ENCODE peak calls at places on chromosome 22, in seven cellular contexts. One of them, this sample, is unnamed. For H3K27me3, the result is how much of the 10 kb centered on the place peaks cover.

GRCh38 chr22:20663941-20664593 is 109.8 kb upstream of the SERPIND1 start:
- DNase-seq in left ventricle myocardium inferior: no peak
- DNase-seq in PC-9: no peak
- DNase-seq in colonic mucosa: no peak
- DNase-seq in cardiac muscle cell: no peak
- DNase-seq in H9: no peak
- DNase-seq in CD4-positive, CD25-positive, alpha-beta regulatory T cell: no peak
- DNase-seq in this sample: no peak

GRCh38 chr22:28582806-28583205 is 96.8 kb downstream of the TTC28 start:
- DNase-seq in left ventricle myocardium inferior: no peak
- DNase-seq in PC-9: no peak
- DNase-seq in colonic mucosa: no peak
- DNase-seq in cardiac muscle cell: peak
- DNase-seq in H9: no peak
- DNase-seq in CD4-positive, CD25-positive, alpha-beta regulatory T cell: no peak
- DNase-seq in this sample: peak

GRCh38 chr22:23094695-23095466 is 24.6 kb downstream of the GNAZ start:
- DNase-seq in left ventricle myocardium inferior: no peak
- DNase-seq in PC-9: no peak
- DNase-seq in colonic mucosa: no peak
- DNase-seq in cardiac muscle cell: no peak
- DNase-seq in H9: no peak
- DNase-seq in CD4-positive, CD25-positive, alpha-beta regulatory T cell: no peak
- DNase-seq in this sample: no peak

GRCh38 chr22:30280495-30280894 is 8.8 kb downstream of the CASTOR1 start:
- DNase-seq in left ventricle myocardium inferior: no peak
- DNase-seq in PC-9: no peak
- DNase-seq in colonic mucosa: no peak
- DNase-seq in cardiac muscle cell: no peak
- DNase-seq in H9: no peak
- DNase-seq in CD4-positive, CD25-positive, alpha-beta regulatory T cell: no peak
- DNase-seq in this sample: peak

GRCh38 chr22:38718414-38718813 is 12.7 kb downstream of the GTPBP1 start:
- DNase-seq in left ventricle myocardium inferior: no peak
- DNase-seq in PC-9: peak
- DNase-seq in colonic mucosa: peak
- DNase-seq in cardiac muscle cell: peak
- DNase-seq in H9: no peak
- DNase-seq in CD4-positive, CD25-positive, alpha-beta regulatory T cell: no peak
- DNase-seq in this sample: peak

GRCh38 chr22:17104336-17104935 is 16.7 kb downstream of the TMEM121B start:
- DNase-seq in left ventricle myocardium inferior: no peak
- DNase-seq in PC-9: no peak
- DNase-seq in colonic mucosa: no peak
- DNase-seq in cardiac muscle cell: no peak
- DNase-seq in H9: no peak
- DNase-seq in CD4-positive, CD25-positive, alpha-beta regulatory T cell: no peak
- DNase-seq in this sample: no peak

GRCh38 chr22:24450600-24450999 is 23.2 kb downstream of the ADORA2A start:
- DNase-seq in left ventricle myocardium inferior: peak
- DNase-seq in PC-9: no peak
- DNase-seq in colonic mucosa: no peak
- DNase-seq in cardiac muscle cell: peak
- DNase-seq in H9: no peak
- DNase-seq in CD4-positive, CD25-positive, alpha-beta regulatory T cell: no peak
- DNase-seq in this sample: no peak

GRCh38 chr22:50303848-50304527 is 3.5 kb downstream of the PLXNB2 start:
- DNase-seq in left ventricle myocardium inferior: no peak
- DNase-seq in PC-9: peak
- DNase-seq in colonic mucosa: peak
- DNase-seq in cardiac muscle cell: no peak
- DNase-seq in H9: peak
- DNase-seq in CD4-positive, CD25-positive, alpha-beta regulatory T cell: no peak
- DNase-seq in this sample: no peak

GRCh38 chr22:44627521-44628139 is 74.4 kb upstream of the PRR5 start:
- DNase-seq in left ventricle myocardium inferior: no peak
- DNase-seq in PC-9: no peak
- DNase-seq in colonic mucosa: no peak
- DNase-seq in cardiac muscle cell: no peak
- DNase-seq in H9: no peak
- DNase-seq in CD4-positive, CD25-positive, alpha-beta regulatory T cell: no peak
- DNase-seq in this sample: no peak

GRCh38 chr22:31952459-31952858 is 8.1 kb downstream of the YWHAH start:
- DNase-seq in left ventricle myocardium inferior: no peak
- DNase-seq in PC-9: peak
- DNase-seq in colonic mucosa: no peak
- DNase-seq in cardiac muscle cell: peak
- DNase-seq in H9: no peak
- DNase-seq in CD4-positive, CD25-positive, alpha-beta regulatory T cell: no peak
- DNase-seq in this sample: peak

GRCh38 chr22:24432059-24432853 is 4.9 kb downstream of the ADORA2A start:
- DNase-seq in left ventricle myocardium inferior: peak
- DNase-seq in PC-9: no peak
- DNase-seq in colonic mucosa: peak
- DNase-seq in cardiac muscle cell: peak
- DNase-seq in H9: no peak
- DNase-seq in CD4-positive, CD25-positive, alpha-beta regulatory T cell: no peak
- DNase-seq in this sample: peak

GRCh38 chr22:19984201-19984753 is 32.3 kb downstream of the ARVCF start:
- DNase-seq in left ventricle myocardium inferior: peak
- DNase-seq in PC-9: peak
- DNase-seq in colonic mucosa: no peak
- DNase-seq in cardiac muscle cell: no peak
- DNase-seq in H9: no peak
- DNase-seq in CD4-positive, CD25-positive, alpha-beta regulatory T cell: no peak
- DNase-seq in this sample: peak

GRCh38 chr22:29992341-29993275 is 87.7 kb upstream of the HORMAD2 start:
- DNase-seq in left ventricle myocardium inferior: no peak
- DNase-seq in PC-9: no peak
- DNase-seq in colonic mucosa: no peak
- DNase-seq in cardiac muscle cell: no peak
- DNase-seq in H9: peak
- DNase-seq in CD4-positive, CD25-positive, alpha-beta regulatory T cell: no peak
- DNase-seq in this sample: peak

GRCh38 chr22:28029962-28030361 is 110.9 kb upstream of the PITPNB start:
- DNase-seq in left ventricle myocardium inferior: no peak
- DNase-seq in PC-9: no peak
- DNase-seq in colonic mucosa: peak
- DNase-seq in cardiac muscle cell: no peak
- DNase-seq in H9: peak
- DNase-seq in CD4-positive, CD25-positive, alpha-beta regulatory T cell: no peak
- DNase-seq in this sample: no peak

GRCh38 chr22:18031670-18032454 is 7.5 kb upstream of the MICAL3 start:
- DNase-seq in left ventricle myocardium inferior: peak
- DNase-seq in PC-9: peak
- DNase-seq in colonic mucosa: no peak
- DNase-seq in cardiac muscle cell: peak
- DNase-seq in H9: no peak
- DNase-seq in CD4-positive, CD25-positive, alpha-beta regulatory T cell: no peak
- DNase-seq in this sample: peak

GRCh38 chr22:38923463-38924196 is 33.8 kb upstream of the APOBEC3A start:
- DNase-seq in left ventricle myocardium inferior: peak
- DNase-seq in PC-9: peak
- DNase-seq in colonic mucosa: peak
- DNase-seq in cardiac muscle cell: peak
- DNase-seq in H9: peak
- DNase-seq in CD4-positive, CD25-positive, alpha-beta regulatory T cell: no peak
- DNase-seq in this sample: peak

GRCh38 chr22:16932577-16932976 is 75.4 kb downstream of the GAB4 start:
- DNase-seq in left ventricle myocardium inferior: no peak
- DNase-seq in PC-9: no peak
- DNase-seq in colonic mucosa: no peak
- DNase-seq in cardiac muscle cell: no peak
- DNase-seq in H9: no peak
- DNase-seq in CD4-positive, CD25-positive, alpha-beta regulatory T cell: no peak
- DNase-seq in this sample: no peak

GRCh38 chr22:48781868-48782267 is 1045.8 kb downstream of the BRD1 start:
- DNase-seq in left ventricle myocardium inferior: no peak
- DNase-seq in PC-9: no peak
- DNase-seq in colonic mucosa: no peak
- DNase-seq in cardiac muscle cell: no peak
- DNase-seq in H9: no peak
- DNase-seq in CD4-positive, CD25-positive, alpha-beta regulatory T cell: no peak
- DNase-seq in this sample: no peak

GRCh38 chr22:44419429-44419828 is 78.6 kb downstream of the RTL6 start:
- DNase-seq in left ventricle myocardium inferior: no peak
- DNase-seq in PC-9: peak
- DNase-seq in colonic mucosa: no peak
- DNase-seq in cardiac muscle cell: no peak
- DNase-seq in H9: no peak
- DNase-seq in CD4-positive, CD25-positive, alpha-beta regulatory T cell: no peak
- DNase-seq in this sample: peak

GRCh38 chr22:23767303-23767672 is 484 bp downstream of the CHCHD10 start:
- DNase-seq in left ventricle myocardium inferior: no peak
- DNase-seq in PC-9: no peak
- DNase-seq in colonic mucosa: no peak
- DNase-seq in cardiac muscle cell: no peak
- DNase-seq in H9: no peak
- DNase-seq in CD4-positive, CD25-positive, alpha-beta regulatory T cell: no peak
- DNase-seq in this sample: no peak

GRCh38 chr22:33328789-33329296 is 270.7 kb upstream of the SYN3 start:
- DNase-seq in left ventricle myocardium inferior: no peak
- DNase-seq in PC-9: peak
- DNase-seq in colonic mucosa: peak
- DNase-seq in cardiac muscle cell: peak
- DNase-seq in H9: no peak
- DNase-seq in CD4-positive, CD25-positive, alpha-beta regulatory T cell: no peak
- DNase-seq in this sample: peak

GRCh38 chr22:41256254-41256897 is 15.6 kb upstream of the CHADL start:
- DNase-seq in left ventricle myocardium inferior: no peak
- DNase-seq in PC-9: peak
- DNase-seq in colonic mucosa: no peak
- DNase-seq in cardiac muscle cell: peak
- DNase-seq in H9: no peak
- DNase-seq in CD4-positive, CD25-positive, alpha-beta regulatory T cell: no peak
- DNase-seq in this sample: peak

GRCh38 chr22:50399751-50400331 is 56.7 kb downstream of the PPP6R2 start:
- DNase-seq in left ventricle myocardium inferior: no peak
- DNase-seq in PC-9: no peak
- DNase-seq in colonic mucosa: peak
- DNase-seq in cardiac muscle cell: peak
- DNase-seq in H9: peak
- DNase-seq in CD4-positive, CD25-positive, alpha-beta regulatory T cell: peak
- DNase-seq in this sample: peak

DNA sequence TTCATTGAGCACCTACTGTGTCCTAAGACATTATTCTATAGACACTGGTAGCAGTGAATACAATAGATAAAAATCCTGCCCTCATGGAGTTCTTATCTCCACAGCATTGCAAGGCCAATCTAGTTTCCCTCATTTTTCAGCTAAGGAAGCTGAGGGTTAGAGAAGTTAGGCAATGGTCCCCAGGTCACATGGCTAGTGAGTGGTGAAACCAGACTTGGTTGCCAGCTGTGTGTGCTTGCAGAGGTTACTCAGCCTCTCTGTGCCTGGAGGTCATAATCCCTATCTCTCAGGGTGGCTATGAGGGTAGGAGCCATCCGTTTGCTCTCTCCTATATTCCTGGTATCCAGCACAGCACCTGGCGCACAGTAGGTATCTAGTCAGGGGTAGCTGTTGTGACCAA is 147.7 kb upstream of the SEZ6L start:
- DNase-seq in left ventricle myocardium inferior: no peak
- DNase-seq in PC-9: no peak
- DNase-seq in colonic mucosa: no peak
- DNase-seq in cardiac muscle cell: no peak
- DNase-seq in H9: no peak
- DNase-seq in CD4-positive, CD25-positive, alpha-beta regulatory T cell: no peak
- DNase-seq in this sample: no peak
- H3K27ac ChIP-seq in left ventricle myocardium inferior: no peak
- H3K27ac ChIP-seq in PC-9: no peak
- H3K27ac ChIP-seq in colonic mucosa: no peak
- H3K27ac ChIP-seq in cardiac muscle cell: no peak
- H3K27ac ChIP-seq in H9: no peak
- H3K27ac ChIP-seq in CD4-positive, CD25-positive, alpha-beta regulatory T cell: no peak
- H3K27ac ChIP-seq in this sample: no peak

GRCh38 chr22:42280836-42281235 is 10.4 kb upstream of the TCF20 start:
- DNase-seq in left ventricle myocardium inferior: peak
- DNase-seq in PC-9: no peak
- DNase-seq in colonic mucosa: no peak
- DNase-seq in cardiac muscle cell: no peak
- DNase-seq in H9: peak
- DNase-seq in CD4-positive, CD25-positive, alpha-beta regulatory T cell: no peak
- DNase-seq in this sample: no peak
- H3K27me3 ChIP-seq in left ventricle myocardium inferior: half or more
- H3K27me3 ChIP-seq in PC-9: under half
- H3K27me3 ChIP-seq in colonic mucosa: under half
- H3K27me3 ChIP-seq in cardiac muscle cell: under half
- H3K27me3 ChIP-seq in H9: under half
- H3K27me3 ChIP-seq in CD4-positive, CD25-positive, alpha-beta regulatory T cell: under half
- H3K27me3 ChIP-seq in this sample: under half

DNA sequence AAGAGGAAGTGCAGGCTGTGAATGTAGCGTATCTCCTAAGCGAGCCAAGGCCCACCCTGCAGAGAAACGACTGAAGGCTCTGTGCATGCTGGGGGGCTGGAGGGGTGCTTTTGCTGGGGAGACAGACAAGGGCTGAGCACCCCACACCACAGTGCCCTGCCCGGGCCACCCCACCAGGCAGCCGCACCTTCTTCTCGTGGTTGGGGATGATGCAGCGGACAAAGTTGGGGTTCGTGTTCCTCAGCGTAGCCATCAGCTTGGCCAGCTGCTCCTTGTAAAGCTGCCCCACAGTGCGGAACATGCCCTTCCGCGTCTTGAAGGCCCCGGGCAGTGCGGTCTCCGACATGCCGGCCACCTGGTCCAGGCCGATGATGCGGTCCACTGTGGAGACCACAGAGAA is 53.3 kb downstream of the APOL1 start:
- DNase-seq in left ventricle myocardium inferior: no peak
- DNase-seq in PC-9: no peak
- DNase-seq in colonic mucosa: no peak
- DNase-seq in cardiac muscle cell: no peak
- DNase-seq in H9: no peak
- DNase-seq in CD4-positive, CD25-positive, alpha-beta regulatory T cell: no peak
- DNase-seq in this sample: no peak
- H3K27ac ChIP-seq in left ventricle myocardium inferior: no peak
- H3K27ac ChIP-seq in PC-9: no peak
- H3K27ac ChIP-seq in colonic mucosa: no peak
- H3K27ac ChIP-seq in cardiac muscle cell: no peak
- H3K27ac ChIP-seq in H9: no peak
- H3K27ac ChIP-seq in CD4-positive, CD25-positive, alpha-beta regulatory T cell: no peak
- H3K27ac ChIP-seq in this sample: no peak

DNA sequence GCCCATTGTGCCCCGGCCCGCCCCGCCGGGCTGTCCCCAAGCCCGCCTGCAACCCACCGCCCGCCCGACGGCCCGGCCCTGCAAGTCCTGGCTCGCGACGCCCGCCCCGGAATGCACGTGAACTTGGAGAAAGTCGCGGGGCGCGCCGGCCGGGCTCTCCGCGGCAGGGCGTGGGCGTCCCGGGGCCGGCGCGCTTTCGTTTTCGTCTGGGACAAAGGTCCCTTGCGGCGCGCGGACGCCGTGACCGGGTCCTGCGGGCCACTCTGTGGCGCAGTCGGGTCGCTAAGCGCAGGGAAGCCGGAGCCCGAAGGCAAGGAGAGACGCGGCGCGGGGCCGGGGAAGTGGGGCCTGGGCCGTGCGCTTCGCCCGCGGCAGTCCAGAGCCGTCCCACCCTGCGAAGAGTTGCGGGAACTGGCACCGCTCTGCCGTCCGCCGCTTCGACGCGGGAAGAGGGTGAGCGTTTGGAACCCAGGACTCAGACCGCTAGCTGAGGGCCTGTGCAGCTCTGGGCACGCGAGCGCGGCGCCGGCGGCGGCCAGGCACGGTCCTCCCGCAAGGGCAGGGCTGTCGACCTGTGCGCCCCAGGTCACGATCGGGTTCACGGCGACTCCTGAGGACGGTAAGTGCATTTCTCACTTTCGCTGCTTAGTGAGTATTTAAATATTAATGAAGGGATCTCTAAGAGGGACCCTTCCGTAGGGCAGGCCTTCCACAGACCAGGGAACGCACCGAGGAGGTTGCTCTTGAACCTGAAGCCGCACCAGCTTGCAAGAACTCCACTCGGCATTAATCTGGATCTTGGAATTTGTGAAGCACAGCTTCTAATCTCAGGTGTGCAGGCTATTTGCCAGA is 78.1 kb upstream of the PPARA start:
- DNase-seq in left ventricle myocardium inferior: peak
- DNase-seq in PC-9: peak
- DNase-seq in colonic mucosa: peak
- DNase-seq in cardiac muscle cell: peak
- DNase-seq in H9: peak
- DNase-seq in CD4-positive, CD25-positive, alpha-beta regulatory T cell: peak
- DNase-seq in this sample: no peak
- H3K27me3 ChIP-seq in left ventricle myocardium inferior: under half
- H3K27me3 ChIP-seq in PC-9: under half
- H3K27me3 ChIP-seq in colonic mucosa: under half
- H3K27me3 ChIP-seq in cardiac muscle cell: half or more
- H3K27me3 ChIP-seq in H9: under half
- H3K27me3 ChIP-seq in CD4-positive, CD25-positive, alpha-beta regulatory T cell: under half
- H3K27me3 ChIP-seq in this sample: under half

This sample was measured in brain microvascular endothelial cell.